ENCODE peak calls at places on chromosomes 16 and 17, in seven cellular contexts. E, G, B, N, U, Z and W are unnamed samples.

GRCh38 chr17:2802574-2802973 is 6.3 kb downstream of the RAP1GAP2 start:
- DNase-seq in E (no peak), G (no peak), B (no peak), N (no peak), U (no peak), Z (no peak), W (no peak)

GRCh38 chr17:79088997-79089328 is 14.3 kb downstream of the ENGASE start:
- DNase-seq in E (no peak), G (no peak), B (no peak), N (no peak), U (no peak), Z (no peak), W (no peak)

GRCh38 chr17:5825717-5826330 is 241.5 kb upstream of the NLRP1 start:
- DNase-seq in E (no peak), G (no peak), B (no peak), N (no peak), U (peak), Z (no peak), W (no peak)

GRCh38 chr17:49861150-49861884 is 13.4 kb upstream of the TAC4 start:
- DNase-seq in E (peak), G (peak), B (peak), N (peak), U (peak), Z (peak), W (peak)

GRCh38 chr17:55717898-55718735 is 4.5 kb downstream of the TMEM100 start:
- DNase-seq in E (peak), G (peak), B (peak), N (peak), U (peak), Z (peak), W (peak)

GRCh38 chr16:11639925-11640899 is 28.0 kb upstream of the SNN start:
- DNase-seq in E (peak), G (peak), B (no peak), N (peak), U (peak), Z (peak), W (peak)

GRCh38 chr17:62704381-62704971 is 77.0 kb downstream of the MRC2 start:
- DNase-seq in E (peak), G (peak), B (no peak), N (peak), U (peak), Z (peak), W (no peak)

GRCh38 chr16:58125041-58125440 is 4.1 kb downstream of the CFAP20 start:
- DNase-seq in E (no peak), G (no peak), B (no peak), N (no peak), U (no peak), Z (no peak), W (no peak)

GRCh38 chr16:57026778-57027062 is 37.4 kb downstream of the NLRC5 start:
- DNase-seq in E (no peak), G (no peak), B (no peak), N (no peak), U (no peak), Z (no peak), W (no peak)

GRCh38 chr17:60154616-60155426 is 5.0 kb downstream of the CA4 start:
- DNase-seq in E (no peak), G (peak), B (no peak), N (no peak), U (peak), Z (peak), W (no peak)

GRCh38 chr17:67221062-67221998 is 23.7 kb downstream of the HELZ start:
- DNase-seq in E (peak), G (peak), B (no peak), N (peak), U (peak), Z (no peak), W (no peak)

GRCh38 chr17:20920813-20921199 is 122.0 kb downstream of the USP22 start:
- DNase-seq in E (no peak), G (no peak), B (no peak), N (peak), U (peak), Z (no peak), W (no peak)

GRCh38 chr17:72205357-72205756 is 84.5 kb downstream of the SOX9 start:
- DNase-seq in E (no peak), G (peak), B (no peak), N (no peak), U (no peak), Z (no peak), W (no peak)

GRCh38 chr17:35799942-35800341 is 4.5 kb upstream of the MMP28 start:
- DNase-seq in E (peak), G (no peak), B (no peak), N (peak), U (peak), Z (no peak), W (no peak)